ENCODE peak calls at places on chromosomes 11 and 22, in eight cellular contexts. X is upper lobe of right lung, G is PC-9, Y is neural progenitor cell, T is esophagus muscularis mucosa, K is cardiac muscle cell, E is body of pancreas, Q is pancreas. M is an unnamed sample. For H3K9me3, the result is how much of the 10 kb centered on the place peaks cover.

GRCh38 chr22:33465554-33465953 is 407.4 kb upstream of the SYN3 start:
- DNase-seq in G (no peak), T (no peak), Q (no peak), K (no peak), E (no peak), X (no peak), Y (no peak), M (no peak)

GRCh38 chr11:114280696-114281095 is 15.5 kb upstream of the NNMT start:
- DNase-seq in Y (peak), E (peak), X (peak), T (peak), Q (peak), K (peak), G (no peak), M (peak)

GRCh38 chr11:45368697-45369096 is 82.6 kb upstream of the SYT13 start:
- DNase-seq in X (no peak), K (no peak), T (no peak), E (no peak), G (no peak), Q (no peak), Y (no peak), M (no peak)

GRCh38 chr11:124222407-124222806 is 18.5 kb upstream of the OR8G1 start:
- DNase-seq in E (no peak), Q (no peak), Y (no peak), T (no peak), G (no peak), X (no peak), K (no peak), M (no peak)

GRCh38 chr11:47797633-47798032 is 30.5 kb upstream of the FNBP4 start:
- DNase-seq in Q (no peak), G (no peak), X (no peak), T (no peak), E (no peak), K (no peak), Y (no peak), M (no peak)

GRCh38 chr11:35688023-35688422 is 25.4 kb downstream of the TRIM44 start:
- DNase-seq in G (no peak), T (no peak), Y (no peak), Q (no peak), E (no peak), K (no peak), X (no peak), M (no peak)

GRCh38 chr22:17920145-17920605 is 104.2 kb downstream of the MICAL3 start:
- DNase-seq in G (no peak), K (peak), T (no peak), Q (no peak), Y (peak), X (no peak), E (peak), M (peak)

GRCh38 chr22:22752556-22753477 is 108.4 kb downstream of the GGTLC2 start:
- DNase-seq in T (no peak), Q (peak), G (no peak), E (peak), Y (no peak), X (no peak), K (no peak), M (no peak)

GRCh38 chr11:111063711-111064110 is 181.8 kb upstream of the POU2AF2 start:
- DNase-seq in Q (no peak), E (no peak), Y (peak), K (no peak), G (no peak), T (no peak), X (no peak), M (no peak)

GRCh38 chr11:43583548-43583947 is 97.0 kb upstream of the HSD17B12 start:
- DNase-seq in X (no peak), K (no peak), Q (no peak), E (no peak), T (peak), G (no peak), Y (no peak), M (no peak)

GRCh38 chr11:554824-555499 is 5.6 kb downstream of the LMNTD2 start:
- DNase-seq in Y (peak), Q (peak), X (peak), K (peak), T (no peak), E (peak), G (no peak), M (peak)

GRCh38 chr11:2811206-2812091 is 74.1 kb downstream of the CDKN1C start:
- DNase-seq in T (no peak), E (no peak), X (peak), Y (no peak), K (no peak), G (no peak), Q (no peak), M (peak)

GRCh38 chr11:22730319-22730718 is 63.9 kb downstream of the GAS2 start:
- DNase-seq in K (peak), Y (peak), Q (no peak), X (no peak), E (no peak), T (no peak), G (no peak), M (peak)

GRCh38 chr11:126408496-126408895 is 53.0 kb downstream of the ST3GAL4 start:
- DNase-seq in X (no peak), G (no peak), E (no peak), K (no peak), T (no peak), Y (no peak), Q (no peak), M (peak)

GRCh38 chr11:86176165-86176884 is 68.2 kb upstream of the EED start:
- DNase-seq in Y (no peak), Q (no peak), G (peak), T (no peak), E (no peak), K (no peak), X (no peak), M (no peak)

DNA sequence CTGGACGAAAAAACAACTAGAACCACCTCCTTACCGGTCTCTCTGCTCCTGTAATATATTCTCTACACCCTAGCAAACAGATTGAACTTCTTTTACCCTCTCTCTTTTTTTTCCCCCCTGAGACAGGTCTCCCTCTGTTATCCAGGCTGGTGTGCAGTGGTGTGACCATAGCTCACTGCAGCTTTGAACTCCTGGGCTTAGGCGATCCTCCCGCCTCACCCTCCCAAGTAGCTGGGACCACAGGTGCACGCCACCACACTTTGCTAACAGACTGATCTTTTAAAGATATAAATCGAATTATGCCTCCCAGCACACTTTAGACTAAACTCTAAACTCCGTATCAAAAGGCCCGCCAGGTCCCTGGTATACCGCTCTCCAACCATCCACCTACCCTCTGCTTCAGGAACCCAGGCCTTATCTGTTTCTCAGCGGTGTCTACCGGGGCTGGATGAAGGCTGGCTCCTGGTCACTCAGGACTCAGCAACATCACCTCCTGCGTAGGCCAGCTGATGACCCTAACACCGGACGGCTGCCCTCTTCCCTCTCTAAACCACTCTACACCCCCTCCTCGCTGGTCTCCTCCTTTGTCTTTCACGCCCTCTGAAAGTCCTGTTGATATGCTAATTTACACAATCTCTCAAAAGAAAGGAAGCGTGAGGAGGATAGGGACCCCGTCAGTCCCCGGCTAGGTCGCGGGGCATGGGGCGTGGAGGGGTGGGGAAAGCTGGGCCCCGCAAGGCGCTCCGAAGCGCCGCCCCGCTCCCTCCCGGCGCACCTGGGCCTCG is 716 bp downstream of the C22orf39 start:
- DNase-seq in K (no peak), X (no peak), G (no peak), Q (no peak), E (no peak), T (no peak), Y (peak), M (no peak)
- H3K4me3 ChIP-seq in K (peak), X (peak), G (peak), Q (peak), E (peak), T (peak), Y (peak), M (peak)

DNA sequence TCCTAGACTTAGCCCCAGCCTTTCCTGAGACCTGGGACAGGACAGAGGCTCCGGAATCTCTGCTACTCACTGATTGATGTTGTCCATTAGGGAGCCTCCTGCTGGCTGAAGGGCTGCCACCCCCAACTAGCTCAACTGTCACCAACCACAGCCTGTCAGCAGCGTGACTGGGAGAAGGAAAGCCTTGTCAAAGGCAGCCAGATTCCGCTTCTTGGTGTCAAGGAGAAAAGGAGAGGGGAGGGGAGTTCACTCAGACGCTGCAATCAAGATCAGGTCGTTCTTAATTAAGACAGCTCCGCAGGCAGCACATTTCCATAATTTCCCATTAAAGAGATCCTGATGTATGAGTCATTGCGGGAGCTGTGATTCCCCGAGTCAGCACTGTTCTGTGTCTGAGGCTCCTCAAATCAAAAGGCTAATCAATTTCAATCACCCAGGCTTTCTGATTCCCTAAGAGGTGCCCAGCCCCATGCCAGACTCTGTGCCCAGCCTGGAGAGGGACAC is 152.8 kb upstream of the ZBED5 start:
- DNase-seq in K (peak), E (peak), Q (no peak), T (no peak), X (no peak), G (no peak), Y (peak), M (peak)
- TF ChIP-seq CTCF in K (peak), E (no peak), Q (no peak), T (peak), X (peak), G (no peak), Y (peak), M (no peak)

GRCh38 chr22:48937032-48937639 is 890.5 kb downstream of the BRD1 start:
- DNase-seq in T (peak), Q (no peak), G (no peak), Y (no peak), X (peak), K (no peak), E (no peak), M (no peak)

GRCh38 chr22:48939441-48940265 is 888.0 kb downstream of the BRD1 start:
- DNase-seq in Q (no peak), G (no peak), Y (no peak), T (peak), E (no peak), K (no peak), X (peak), M (no peak)

GRCh38 chr22:48936391-48936790 is 891.3 kb downstream of the BRD1 start:
- DNase-seq in T (no peak), G (no peak), E (no peak), Y (no peak), K (no peak), Q (no peak), X (peak), M (no peak)

GRCh38 chr22:48940266-48940987 is 887.2 kb downstream of the BRD1 start:
- DNase-seq in T (peak), E (no peak), K (no peak), Q (no peak), X (peak), G (no peak), Y (no peak), M (no peak)

DNA sequence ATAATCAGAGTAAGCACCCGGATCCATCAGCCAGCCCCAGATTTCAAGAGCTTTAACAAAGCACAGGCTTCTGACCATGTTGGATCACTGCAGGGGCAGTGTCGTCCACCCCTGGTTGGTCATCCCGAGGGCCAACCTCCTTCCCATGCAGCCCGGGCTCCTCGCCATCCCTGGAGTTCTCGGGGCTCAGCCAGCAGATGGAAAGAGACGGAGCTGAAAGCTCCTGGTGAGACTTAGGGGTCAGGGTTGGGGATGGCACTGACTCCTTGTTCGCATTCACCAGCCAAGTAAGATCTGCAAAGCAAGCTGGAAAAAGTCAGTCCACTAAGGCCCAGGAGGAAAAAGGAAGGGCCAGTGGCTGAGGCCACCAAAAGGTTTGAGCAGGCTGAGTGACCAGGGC is 888.9 kb downstream of the BRD1 start:
- DNase-seq in Y (no peak), K (no peak), X (peak), Q (no peak), T (no peak), E (no peak), G (no peak), M (no peak)
- H3K9me3 ChIP-seq in Y (under half), K (under half), X (under half), Q (under half), T (under half), E (under half), G (under half), M (under half)

GRCh38 chr11:12356944-12357655 is 20.3 kb upstream of the PARVA start:
- DNase-seq in K (no peak), Y (no peak), Q (no peak), G (no peak), T (no peak), X (no peak), E (no peak), M (no peak)
- H3K4me3 ChIP-seq in K (no peak), Y (no peak), Q (no peak), G (no peak), T (no peak), X (no peak), E (no peak), M (no peak)

GRCh38 chr11:34448223-34448994 is 9.7 kb downstream of the CAT start:
- DNase-seq in T (no peak), Y (no peak), K (no peak), X (no peak), G (peak), E (no peak), Q (no peak), M (no peak)

GRCh38 chr11:34447044-34447443 is 8.3 kb downstream of the CAT start:
- DNase-seq in T (no peak), Y (no peak), X (no peak), Q (no peak), E (no peak), K (peak), G (peak), M (no peak)

GRCh38 chr11:34446389-34446788 is 7.7 kb downstream of the CAT start:
- DNase-seq in E (no peak), Q (no peak), K (no peak), T (no peak), Y (no peak), X (no peak), G (peak), M (no peak)

GRCh38 chr11:34451053-34451452 is 12.3 kb downstream of the CAT start:
- DNase-seq in K (no peak), Q (no peak), X (no peak), G (no peak), T (no peak), Y (no peak), E (no peak), M (no peak)

DNA sequence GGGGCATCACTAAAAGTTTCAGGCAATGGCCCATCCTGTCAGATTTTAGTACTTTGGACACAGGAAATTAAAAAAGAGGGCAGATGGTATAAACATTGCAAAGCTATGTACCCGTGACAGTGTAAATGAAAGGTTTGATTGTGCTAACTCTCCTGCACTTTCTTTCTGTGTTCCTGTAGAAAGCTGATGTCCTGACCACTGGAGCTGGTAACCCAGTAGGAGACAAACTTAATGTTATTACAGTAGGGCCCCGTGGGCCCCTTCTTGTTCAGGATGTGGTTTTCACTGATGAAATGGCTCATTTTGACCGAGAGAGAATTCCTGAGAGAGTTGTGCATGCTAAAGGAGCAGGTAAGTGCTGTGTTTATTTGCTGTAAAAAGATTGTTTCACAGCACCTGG is 10.3 kb downstream of the CAT start:
- DNase-seq in X (no peak), Y (no peak), K (no peak), T (no peak), Q (no peak), E (no peak), G (peak), M (no peak)
- TF ChIP-seq CTCF in X (no peak), Y (no peak), K (no peak), T (no peak), Q (no peak), E (no peak), G (no peak), M (no peak)